ENCODE peak calls at places on chromosomes 4 and X, in six cellular contexts. X is tibial artery, M is fibroblast of mammary gland, P is heart right ventricle, F is fibroblast of pulmonary artery, E is fibroblast of lung. N is an unnamed sample.

GRCh38 chrX:69987691-69988090 is 62.0 kb downstream of the AWAT2 start:
- DNase-seq in M (peak), E (no peak), P (no peak), F (peak), X (no peak), N (no peak)

GRCh38 chr4:188722911-188723310 is 583.7 kb downstream of the TRIML1 start:
- DNase-seq in M (no peak), E (no peak), P (no peak), X (no peak), F (no peak), N (no peak)

GRCh38 chr4:165443276-165443675 is 64.5 kb downstream of the CPE start:
- DNase-seq in E (peak), P (no peak), M (no peak), X (no peak), F (no peak), N (no peak)

GRCh38 chrX:153820601-153821000 is 9.7 kb downstream of the PDZD4 start:
- DNase-seq in M (no peak), E (no peak), F (no peak), P (no peak), X (no peak), N (no peak)

GRCh38 chr4:61493470-61493869 is 293.3 kb downstream of the ADGRL3 start:
- DNase-seq in X (no peak), P (no peak), E (no peak), F (no peak), M (no peak), N (no peak)

GRCh38 chr4:147830987-147831386 is 99.1 kb downstream of the ARHGAP10 start:
- DNase-seq in F (peak), M (peak), X (no peak), P (no peak), E (peak), N (no peak)

GRCh38 chr4:147480891-147481576 is at the start of gene EDNRA:
- DNase-seq in X (peak), F (peak), E (peak), P (peak), M (peak), N (peak)

GRCh38 chrX:47817421-47817820 is 19.3 kb upstream of the ZNF81 start:
- DNase-seq in X (no peak), F (no peak), P (no peak), E (no peak), M (no peak), N (no peak)

GRCh38 chrX:20059467-20060128 is 57.1 kb downstream of the MAP7D2 start:
- DNase-seq in X (no peak), F (no peak), P (no peak), M (no peak), E (peak), N (no peak)

GRCh38 chrX:108313662-108314061 is 124.6 kb downstream of the COL4A6 start:
- DNase-seq in F (no peak), X (no peak), M (peak), E (peak), P (no peak), N (no peak)

GRCh38 chrX:123580871-123581270 is 152.0 kb downstream of the THOC2 start:
- DNase-seq in E (no peak), M (no peak), X (no peak), F (no peak), P (no peak), N (no peak)

GRCh38 chrX:49838374-49838773 is 9.3 kb downstream of the PAGE4 start:
- DNase-seq in X (no peak), M (peak), P (no peak), F (peak), E (peak), N (no peak)
- TF ChIP-seq CTCF in X (peak), M (peak), P (peak), F (peak), E (peak), N (peak)

DNA sequence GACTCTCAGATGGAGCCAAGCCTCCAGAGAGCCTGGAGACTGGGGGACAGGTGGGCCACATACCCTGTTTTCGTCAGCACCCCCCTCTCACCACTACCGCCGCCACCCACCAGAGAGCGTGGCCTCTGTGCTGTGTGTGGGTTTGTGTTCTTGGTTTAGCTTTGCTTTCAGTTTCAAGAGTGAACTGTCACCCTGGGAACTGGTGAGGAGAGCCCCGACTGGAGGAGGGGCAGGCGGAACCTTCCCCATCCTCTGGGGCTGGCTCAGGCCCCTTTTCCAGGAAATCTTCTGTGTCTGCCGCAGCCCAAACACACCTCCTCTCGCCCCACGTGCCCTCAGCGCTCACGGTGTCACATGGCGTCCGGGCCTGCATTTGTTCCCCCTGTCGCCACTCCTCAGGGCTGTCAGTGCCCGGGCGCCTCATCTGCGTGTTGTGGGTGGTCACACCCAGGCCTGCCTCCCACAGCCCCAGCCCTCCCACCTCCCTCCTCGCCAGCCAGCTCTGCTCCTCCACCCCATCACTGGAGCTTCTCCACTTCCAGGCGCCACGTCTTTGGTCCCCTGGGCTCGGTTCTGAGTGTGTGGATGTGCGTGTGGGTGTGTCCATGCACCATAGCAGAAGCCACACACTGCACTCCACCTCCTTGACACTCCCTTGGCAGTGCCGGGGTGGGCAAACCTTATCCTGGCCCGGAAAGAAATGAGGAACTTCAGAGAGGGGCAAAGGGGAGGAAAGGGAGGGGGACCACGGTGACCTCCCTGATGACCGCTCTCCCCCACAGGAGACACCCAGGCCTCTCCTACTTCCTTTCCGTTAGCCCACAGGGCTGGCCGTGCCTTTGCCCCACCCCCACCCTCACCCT is 27.8 kb downstream of the ELF4 start:
- DNase-seq in F (no peak), E (no peak), P (peak), M (no peak), X (peak), N (peak)
- H3K4me3 ChIP-seq in F (no peak), E (no peak), P (peak), M (no peak), X (no peak), N (no peak)

DNA sequence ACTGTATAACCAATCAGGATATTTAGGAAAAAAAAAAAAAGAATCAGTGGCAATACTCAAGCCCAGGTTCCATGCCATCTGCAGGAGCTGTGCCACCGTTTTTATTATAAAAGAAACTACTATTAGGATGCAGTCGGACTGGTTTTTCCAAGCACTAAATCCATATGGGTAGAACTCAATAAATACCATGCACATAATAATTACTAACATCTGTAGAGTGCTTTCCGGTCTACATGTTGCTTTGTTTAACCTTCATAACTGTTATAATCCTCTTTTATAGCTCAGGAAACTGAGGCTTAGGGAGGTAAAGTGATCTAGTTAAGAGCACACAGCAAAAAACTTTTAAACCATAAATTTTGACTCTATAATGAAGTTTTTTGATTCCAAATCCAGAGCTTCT is 24.0 kb downstream of the ARSJ start:
- DNase-seq in P (no peak), X (no peak), F (no peak), E (no peak), M (no peak), N (no peak)
- TF ChIP-seq CTCF in P (no peak), X (no peak), F (no peak), E (no peak), M (no peak), N (no peak)

DNA sequence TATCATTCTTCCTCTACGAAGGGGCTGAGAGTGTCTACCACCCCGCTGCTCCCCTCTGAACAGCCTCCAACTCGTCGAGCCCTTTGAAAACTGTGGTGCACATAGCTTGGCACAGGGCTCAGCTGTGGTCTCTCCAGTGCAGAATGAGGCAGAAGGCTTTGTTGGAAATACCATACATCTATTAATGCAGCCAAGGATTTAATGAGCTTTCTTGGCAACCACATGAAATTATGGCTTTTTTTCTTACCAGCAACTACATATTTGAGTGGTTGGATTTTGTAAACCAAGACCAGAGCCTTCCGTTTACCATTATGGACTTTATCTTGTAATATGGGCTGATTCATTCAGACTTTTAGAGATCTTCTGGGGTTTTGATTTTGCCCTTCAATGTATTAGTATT is 61.7 kb upstream of the CBR4 start:
- DNase-seq in X (no peak), F (no peak), P (no peak), E (peak), M (no peak), N (no peak)
- H3K4me3 ChIP-seq in X (no peak), F (no peak), P (no peak), E (no peak), M (no peak), N (no peak)

GRCh38 chr4:76753814-76754213 is 144.1 kb downstream of the SOWAHB start:
- DNase-seq in X (no peak), F (peak), M (peak), E (peak), P (no peak), N (no peak)

GRCh38 chr4:76755756-76756155 is 142.2 kb downstream of the SOWAHB start:
- DNase-seq in E (peak), F (no peak), P (no peak), X (no peak), M (no peak), N (no peak)

GRCh38 chr4:76752911-76753494 is 144.9 kb downstream of the SOWAHB start:
- DNase-seq in E (peak), F (peak), M (peak), P (no peak), X (peak), N (no peak)

GRCh38 chr4:76756416-76756815 is 141.5 kb downstream of the SOWAHB start:
- DNase-seq in E (no peak), F (no peak), P (no peak), M (no peak), X (no peak), N (no peak)

GRCh38 chr4:76754439-76754838 is 143.5 kb downstream of the SOWAHB start:
- DNase-seq in F (no peak), E (no peak), X (no peak), P (no peak), M (no peak), N (no peak)
- TF ChIP-seq CTCF in F (no peak), E (no peak), X (no peak), P (no peak), M (no peak), N (no peak)

N was measured in lower lobe of right lung.